ENCODE peak calls at places on chromosomes 4 and X, in six cellular contexts. W is GM12878, Q is upper lobe of left lung, P is HepG2, V is A549, B is K562. R is an unnamed sample.

GRCh38 chr4:152674359-152674758 is 5.4 kb downstream of the TMEM154 start:
- ATAC-seq in W (no peak), Q (no peak), P (no peak), V (no peak), B (no peak), R (no peak)

GRCh38 chr4:103030791-103031190 is 11.3 kb upstream of the SLC9B1 start:
- ATAC-seq in W (no peak), Q (no peak), P (no peak), V (no peak), B (no peak), R (no peak)

GRCh38 chr4:70858454-70858853 is 18.8 kb upstream of the GRSF1 start:
- ATAC-seq in W (no peak), Q (no peak), P (no peak), V (no peak), B (no peak), R (no peak)

GRCh38 chr4:13313856-13314255 is 170.3 kb downstream of the RAB28 start:
- ATAC-seq in W (no peak), Q (no peak), P (no peak), V (no peak), B (no peak), R (no peak)

GRCh38 chr4:26896636-26897035 is 36.0 kb downstream of the STIM2 start:
- ATAC-seq in W (no peak), Q (no peak), P (no peak), V (no peak), B (no peak), R (no peak)

GRCh38 chrX:2371026-2371778 is 129.6 kb downstream of the DHRSX start:
- ATAC-seq in W (no peak), Q (peak; percentile 59), P (no peak), V (peak; percentile 54), B (peak; percentile 95), R (no peak)

GRCh38 chr4:41009411-41009810 is 204.9 kb downstream of the APBB2 start:
- ATAC-seq in W (no peak), Q (no peak), P (no peak), V (peak; percentile 82), B (no peak), R (no peak)

GRCh38 chr4:183716302-183716701 is 57.2 kb downstream of the TRAPPC11 start:
- ATAC-seq in W (no peak), Q (no peak), P (no peak), V (no peak), B (no peak), R (no peak)

GRCh38 chrX:30597258-30598012 is 19.9 kb upstream of the TASL start:
- ATAC-seq in W (peak; percentile 82), Q (no peak), P (no peak), V (no peak), B (no peak), R (no peak)

GRCh38 chr4:163048447-163048846 is 118.2 kb downstream of the NAF1 start:
- ATAC-seq in W (peak; percentile 87), Q (no peak), P (peak; percentile 79), V (peak; percentile 82), B (peak; percentile 86), R (no peak)

GRCh38 chrX:128975716-128976115 is 547.6 kb downstream of the SMARCA1 start:
- ATAC-seq in W (peak; percentile 74), Q (no peak), P (peak; percentile 94), V (peak; percentile 93), B (no peak), R (no peak)

GRCh38 chr4:151322565-151322964 is 2.8 kb downstream of the SH3D19 start:
- ATAC-seq in W (no peak), Q (no peak), P (no peak), V (no peak), B (no peak), R (no peak)

GRCh38 chrX:103614999-103615398 is 7.2 kb downstream of the TCEAL3 start:
- ATAC-seq in W (no peak), Q (no peak), P (no peak), V (no peak), B (no peak), R (no peak)

GRCh38 chr4:102312447-102312846 is 32.8 kb downstream of the SLC39A8 start:
- ATAC-seq in W (no peak), Q (no peak), P (no peak), V (no peak), B (no peak), R (no peak)

GRCh38 chr4:21742326-21742725 is 206.2 kb downstream of the KCNIP4 start:
- ATAC-seq in W (no peak), Q (no peak), P (no peak), V (no peak), B (no peak), R (no peak)

GRCh38 chr4:866068-866760 is 40.3 kb upstream of the CPLX1 start:
- ATAC-seq in W (no peak), Q (no peak), P (no peak), V (no peak), B (no peak), R (no peak)

GRCh38 chr4:73721419-73721818 is 18.9 kb upstream of the CXCL8 start:
- ATAC-seq in W (no peak), Q (no peak), P (no peak), V (no peak), B (no peak), R (peak; percentile 50)

GRCh38 chrX:79630033-79631009 is 263.2 kb upstream of the ITM2A start:
- ATAC-seq in W (peak; percentile 88), Q (no peak), P (no peak), V (no peak), B (no peak), R (no peak)

DNA sequence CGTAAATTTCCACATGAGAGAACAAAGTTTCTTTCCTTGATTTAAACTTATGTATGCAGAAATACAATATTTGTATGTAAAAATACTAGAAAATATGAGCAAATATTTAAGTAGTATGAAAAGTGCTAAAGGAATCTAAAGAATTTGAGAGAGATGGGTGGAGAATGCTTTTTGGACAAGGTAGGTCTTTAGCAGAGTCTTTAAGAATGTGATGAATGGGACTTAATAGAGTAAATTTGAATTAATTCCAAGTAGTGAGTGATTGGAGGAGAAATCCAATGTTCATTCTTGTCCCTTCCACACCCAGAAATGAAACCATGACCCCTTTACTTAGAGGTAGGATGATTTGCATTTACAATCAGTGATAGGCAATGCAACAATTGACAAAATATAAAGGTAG is 570.9 kb upstream of the ZFP42 start:
- ATAC-seq in W (no peak), Q (no peak), P (no peak), V (no peak), B (no peak), R (no peak)
- TF ChIP-seq EP300 in W (no peak), Q (no peak), P (no peak), V (no peak), B (no peak), R (no peak)

DNA sequence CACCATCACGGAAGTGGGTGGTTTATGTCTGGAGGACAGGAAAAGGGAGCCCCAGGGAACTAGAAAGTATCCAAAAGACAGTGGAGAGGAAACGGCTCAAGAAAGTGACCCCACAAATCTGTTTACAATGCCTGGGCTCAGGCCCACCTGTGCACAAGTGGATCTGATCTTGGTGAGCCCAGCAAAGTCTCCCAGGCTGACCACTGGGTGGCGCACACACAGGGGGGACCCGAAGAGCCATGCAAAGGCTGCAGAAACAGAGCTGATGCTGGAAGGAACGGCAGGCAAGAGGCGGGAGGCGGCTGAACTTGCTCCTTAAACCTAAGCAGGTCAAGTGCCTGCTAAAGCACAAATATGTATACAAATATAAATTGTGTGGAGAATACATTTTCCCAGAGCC is 9.6 kb downstream of the HAUS7 start:
- ATAC-seq in W (peak; percentile 97), Q (no peak), P (peak; percentile 88), V (peak; percentile 93), B (peak; percentile 97), R (peak; percentile 42)
- TF ChIP-seq CTCF in W (peak; percentile 76), Q (peak; percentile 51), P (peak; percentile 78), V (peak; percentile 59), B (peak; percentile 83), R (no peak)

DNA sequence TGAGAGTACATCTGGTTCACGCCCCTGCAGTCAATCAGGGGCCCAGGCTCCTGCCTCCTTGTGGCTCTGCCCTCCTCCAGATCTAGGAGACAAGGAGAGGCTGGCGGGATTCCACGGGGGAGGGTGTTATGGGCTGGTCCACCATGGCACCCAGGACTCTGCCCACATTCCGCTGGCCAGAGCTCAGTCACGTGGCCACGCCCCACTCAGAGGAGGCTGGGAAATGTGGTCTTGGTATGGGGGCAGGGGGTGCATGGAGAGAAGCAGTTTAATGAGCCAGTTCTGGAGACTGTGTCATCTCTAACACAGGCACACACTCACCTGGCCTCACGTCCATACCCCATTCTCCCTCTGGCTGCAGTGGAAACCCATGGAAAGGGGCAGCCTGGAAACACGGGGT is 31.5 kb upstream of the PSAPL1 start:
- ATAC-seq in W (no peak), Q (no peak), P (no peak), V (no peak), B (no peak), R (no peak)
- H3K27ac ChIP-seq in W (no peak overlapping the region), Q (no peak overlapping the region), P (no peak overlapping the region), V (no peak overlapping the region), B (no peak overlapping the region), R (no peak overlapping the region)

DNA sequence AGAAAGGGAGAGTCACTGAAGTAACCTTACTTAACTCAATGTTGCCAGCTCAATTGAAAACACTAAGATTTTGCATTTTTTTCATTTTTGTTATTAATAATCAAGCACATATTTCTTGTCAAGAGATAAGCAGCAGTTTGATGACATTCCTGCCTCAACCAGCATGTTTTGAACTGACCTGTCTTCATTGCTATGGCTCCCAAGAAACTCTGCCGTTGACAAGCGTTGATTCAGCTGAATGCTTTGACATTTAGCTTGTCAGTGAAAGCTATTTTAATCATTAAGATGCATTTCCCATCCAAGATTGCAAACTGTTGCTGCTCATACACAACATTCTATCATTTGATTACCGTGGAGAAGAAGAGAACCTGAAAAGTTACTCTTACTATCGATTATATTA is 5.9 kb downstream of the NAA11 start:
- ATAC-seq in W (no peak), Q (no peak), P (no peak), V (no peak), B (no peak), R (no peak)
- TF ChIP-seq EP300 in W (no peak), Q (no peak), P (no peak), V (no peak), B (no peak), R (no peak)

DNA sequence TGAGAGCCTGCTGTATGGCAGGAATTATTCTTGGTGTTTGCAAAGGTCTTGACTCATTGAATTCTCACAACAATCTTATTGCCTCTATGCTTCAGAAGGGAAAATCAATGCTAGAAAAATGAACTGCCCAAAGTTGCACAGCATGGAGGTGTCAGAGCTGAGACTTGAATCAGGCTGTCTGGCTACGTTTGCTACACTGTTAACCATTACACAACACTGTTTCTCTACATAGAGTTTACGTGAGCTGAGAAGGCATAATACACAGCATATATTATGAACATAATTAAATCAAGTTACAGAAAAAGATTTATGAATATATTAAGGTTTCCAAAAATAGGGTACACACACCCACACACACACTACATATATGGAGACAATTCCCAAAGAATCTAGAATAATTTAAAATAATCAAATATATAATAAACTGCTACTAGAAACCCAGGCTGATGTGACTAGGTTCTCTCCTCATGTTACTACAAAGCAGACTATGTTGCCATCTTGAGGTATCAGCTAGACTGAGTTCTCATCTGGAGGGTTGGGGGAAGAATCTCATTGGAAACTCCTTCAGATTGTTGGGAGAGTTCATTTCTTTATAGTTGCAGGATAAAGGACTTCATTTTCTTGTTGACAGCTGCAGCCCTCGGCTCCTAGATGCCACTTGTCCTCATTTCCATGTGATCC is 1270.5 kb downstream of the ARAP2 start:
- ATAC-seq in W (no peak), Q (no peak), P (no peak), V (no peak), B (no peak), R (no peak)
- TF ChIP-seq CTCF in W (no peak), Q (no peak), P (no peak), V (no peak), B (no peak), R (no peak)

GRCh38 chr4:114271031-114271430 is 291.6 kb upstream of the ARSJ start:
- ATAC-seq in W (no peak), Q (no peak), P (no peak), V (no peak), B (no peak), R (no peak)
- H3K27ac ChIP-seq in W (no peak overlapping the region), Q (no peak overlapping the region), P (no peak overlapping the region), V (no peak overlapping the region), B (no peak overlapping the region), R (no peak overlapping the region)

GRCh38 chr4:62135565-62136156 is 935.5 kb downstream of the ADGRL3 start:
- ATAC-seq in W (no peak), Q (no peak), P (no peak), V (no peak), B (no peak), R (no peak)
- TF ChIP-seq EP300 in W (no peak), Q (no peak), P (no peak), V (no peak), B (no peak), R (no peak)